ENCODE peak calls at places on chromosomes 1 and 21, in six cellular contexts. F is prostate gland, O is AG09309, J is HFF-Myc, S is fibroblast of lung, U is PC-9. P is an unnamed sample.

GRCh38 chr1:3016641-3017439 is 4.4 kb upstream of the ACTRT2 start:
- DNase-seq in F (no peak), O (no peak), J (no peak), S (no peak), U (no peak), P (no peak)

GRCh38 chr21:32412162-32412997 is at the start of gene EVA1C:
- DNase-seq in F (peak), O (no peak), J (no peak), S (peak), U (peak), P (peak)

GRCh38 chr1:36919491-36920145 is 114.7 kb downstream of the GRIK3 start:
- DNase-seq in F (no peak), O (no peak), J (no peak), S (no peak), U (no peak), P (no peak)

GRCh38 chr1:201335901-201336300 is 41.6 kb downstream of the TNNT2 start:
- DNase-seq in F (no peak), O (no peak), J (no peak), S (no peak), U (no peak), P (no peak)

GRCh38 chr1:11692899-11693590 is 1.5 kb downstream of the DRAXIN start:
- DNase-seq in F (no peak), O (peak), J (peak), S (peak), U (peak), P (peak)

GRCh38 chr1:43363283-43363934 is 4.4 kb downstream of the ELOVL1 start:
- DNase-seq in F (no peak), O (no peak), J (no peak), S (no peak), U (no peak), P (no peak)

GRCh38 chr1:201371841-201372240 is 5.6 kb downstream of the TNNT2 start:
- DNase-seq in F (no peak), O (no peak), J (no peak), S (no peak), U (no peak), P (no peak)

GRCh38 chr21:42063578-42064521 is 7.3 kb upstream of the UMODL1 start:
- DNase-seq in F (peak), O (no peak), J (no peak), S (peak), U (peak), P (no peak)

GRCh38 chr21:26795866-26796329 is 49.3 kb downstream of the ADAMTS1 start:
- DNase-seq in F (peak), O (peak), J (peak), S (peak), U (no peak), P (peak)

GRCh38 chr1:74427676-74428075 is 84.7 kb downstream of the LRRC53 start:
- DNase-seq in F (no peak), O (peak), J (no peak), S (peak), U (no peak), P (no peak)

GRCh38 chr1:30745156-30745833 is 12.3 kb downstream of the LAPTM5 start:
- DNase-seq in F (no peak), O (no peak), J (no peak), S (no peak), U (no peak), P (no peak)

GRCh38 chr1:22751124-22751531 is 40.5 kb downstream of the EPHB2 start:
- DNase-seq in F (peak), O (no peak), J (no peak), S (no peak), U (peak), P (no peak)

DNA sequence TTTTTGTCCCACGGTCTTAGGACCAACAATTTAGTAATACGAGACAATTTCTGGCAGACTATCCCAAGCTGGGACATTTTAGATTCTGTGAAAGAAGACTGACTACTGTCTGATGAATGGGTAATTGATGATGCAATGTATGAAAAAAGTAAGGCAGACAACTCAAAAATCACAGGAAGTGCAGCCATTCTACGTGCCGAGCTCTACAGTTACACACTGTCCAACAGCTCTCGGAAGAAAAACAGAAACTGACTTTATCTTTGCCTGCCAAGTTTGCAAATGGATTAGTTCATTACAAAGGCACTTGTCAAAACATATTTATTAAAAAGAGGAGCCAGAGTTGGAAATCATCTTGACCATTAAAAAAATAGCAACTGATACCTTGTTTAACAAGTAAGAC is 31.3 kb downstream of the ZBTB8B start:
- DNase-seq in F (peak), O (no peak), J (no peak), S (peak), U (no peak), P (peak)
- H3K4me3 ChIP-seq in F (no peak), O (no peak), J (no peak), S (peak), U (no peak), P (no peak)

GRCh38 chr1:39295901-39296300 is 91.4 kb downstream of the MACF1 start:
- DNase-seq in F (no peak), O (no peak), J (no peak), S (peak), U (no peak), P (no peak)
- H3K4me3 ChIP-seq in F (no peak), O (no peak), J (no peak), S (no peak), U (no peak), P (no peak)

DNA sequence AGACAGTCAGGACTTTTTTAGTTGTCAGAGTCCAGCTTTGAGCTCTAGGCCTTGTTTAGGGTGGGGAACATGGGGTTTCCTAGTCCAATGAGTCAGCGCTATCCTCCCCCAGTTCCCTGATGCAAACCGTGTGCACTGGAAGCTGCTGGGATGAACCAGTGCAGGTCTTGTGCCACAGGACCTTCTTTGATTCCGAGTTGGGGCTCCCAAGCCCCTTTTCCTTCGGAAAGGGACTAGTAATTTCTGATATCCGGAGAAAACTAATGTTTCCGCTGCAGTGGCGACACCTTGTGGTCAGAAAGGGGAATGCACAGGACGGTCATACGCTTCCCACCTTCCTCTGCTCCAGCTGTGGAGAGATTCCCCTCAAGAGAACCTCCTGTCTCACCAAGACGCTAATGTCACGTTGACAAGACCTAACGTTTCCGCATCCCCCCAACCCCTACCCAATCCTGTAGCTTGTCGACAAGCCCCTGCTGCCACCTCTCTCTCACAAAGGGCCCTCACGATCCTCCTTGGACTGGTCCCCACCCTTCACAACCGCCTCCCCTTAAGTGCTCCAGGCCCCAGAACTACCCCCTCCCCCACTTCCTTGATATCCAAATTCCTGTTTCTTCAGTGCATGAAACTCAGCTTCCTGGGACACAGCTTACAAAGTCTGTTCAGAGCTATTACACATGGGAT is 31.0 kb downstream of the GPA33 start:
- DNase-seq in F (peak), O (no peak), J (peak), S (peak), U (peak), P (peak)
- H3K4me3 ChIP-seq in F (no peak), O (no peak), J (no peak), S (no peak), U (no peak), P (no peak)

GRCh38 chr1:98044071-98044697 is 123.3 kb upstream of the DPYD start:
- DNase-seq in F (no peak), O (no peak), J (no peak), S (no peak), U (no peak), P (no peak)
- H3K4me3 ChIP-seq in F (no peak), O (peak), J (no peak), S (peak), U (no peak), P (peak)

GRCh38 chr1:235866913-235867850 is 476 bp upstream of the LYST start:
- DNase-seq in F (peak), O (peak), J (peak), S (peak), U (peak), P (peak)

GRCh38 chr1:235866207-235866912 is at the start of gene LYST:
- DNase-seq in F (peak), O (no peak), J (no peak), S (peak), U (peak), P (peak)

GRCh38 chr1:235865565-235866206 is 1.0 kb downstream of the LYST start:
- DNase-seq in F (no peak), O (no peak), J (no peak), S (no peak), U (no peak), P (no peak)

GRCh38 chr1:235864469-235864868 is 2.2 kb downstream of the LYST start:
- DNase-seq in F (no peak), O (no peak), J (no peak), S (no peak), U (no peak), P (no peak)

DNA sequence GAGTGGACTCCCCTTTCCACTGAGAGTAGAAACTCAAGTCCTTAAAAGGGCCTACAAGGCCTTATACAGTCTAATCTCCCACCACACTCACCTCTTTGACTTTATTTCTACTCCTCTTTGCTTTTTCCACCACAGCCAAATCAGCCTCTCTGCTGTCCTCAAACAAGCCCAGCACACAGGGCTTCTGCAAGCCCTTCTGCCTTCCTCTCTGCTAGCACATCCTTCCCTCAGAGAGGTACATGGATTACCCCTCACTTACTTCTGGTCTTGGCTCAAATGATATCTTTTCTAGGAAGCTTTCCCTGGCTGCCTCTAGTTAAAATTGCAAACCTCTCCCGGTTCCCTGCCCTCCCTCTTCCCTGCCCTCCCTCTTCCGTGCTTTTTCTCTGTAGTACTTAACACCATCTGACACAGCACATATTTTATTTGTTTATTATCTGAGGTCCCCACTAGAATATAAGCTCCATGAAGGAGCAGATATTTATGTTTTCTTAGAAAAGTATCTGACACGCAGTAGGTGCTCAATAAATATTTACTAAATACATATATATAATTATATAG is 1.7 kb downstream of the LYST start:
- DNase-seq in F (no peak), O (no peak), J (no peak), S (no peak), U (no peak), P (peak)
- H3K4me3 ChIP-seq in F (no peak), O (no peak), J (peak), S (peak), U (no peak), P (peak)

GRCh38 chr1:168362991-168363390 is 82.3 kb downstream of the TBX19 start:
- DNase-seq in F (no peak), O (no peak), J (no peak), S (no peak), U (no peak), P (no peak)
- H3K4me3 ChIP-seq in F (no peak), O (no peak), J (no peak), S (no peak), U (no peak), P (no peak)

GRCh38 chr1:172219966-172220365 is 200.5 kb upstream of the C1orf105 start:
- DNase-seq in F (no peak), O (no peak), J (no peak), S (no peak), U (no peak), P (no peak)

GRCh38 chr1:172220376-172220775 is 200.1 kb upstream of the C1orf105 start:
- DNase-seq in F (no peak), O (no peak), J (no peak), S (no peak), U (no peak), P (no peak)
- H3K4me3 ChIP-seq in F (no peak), O (no peak), J (no peak), S (no peak), U (no peak), P (no peak)

DNA sequence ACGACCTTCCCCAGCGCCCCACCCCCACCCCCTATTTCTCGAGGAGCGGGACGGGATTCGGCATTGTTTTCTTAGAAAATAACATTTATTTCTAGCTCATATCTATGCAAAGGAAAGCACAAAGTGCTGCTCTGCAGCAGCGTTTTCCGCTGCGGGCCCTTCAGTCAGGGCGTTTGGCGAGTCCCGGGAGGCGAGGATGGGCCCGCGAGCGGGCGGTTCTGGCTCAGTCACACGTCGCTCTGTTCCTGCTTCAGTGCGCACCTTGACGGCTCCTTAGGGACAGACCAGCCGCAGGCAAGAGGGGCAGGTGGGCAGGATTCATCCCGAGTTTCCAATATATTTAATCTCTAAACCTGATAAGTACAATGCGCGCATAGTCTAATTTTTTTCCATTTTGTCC is 5.8 kb downstream of the DMRTA2 start:
- DNase-seq in F (no peak), O (no peak), J (no peak), S (no peak), U (no peak), P (no peak)
- H3K4me3 ChIP-seq in F (no peak), O (no peak), J (no peak), S (no peak), U (no peak), P (no peak)

DNA sequence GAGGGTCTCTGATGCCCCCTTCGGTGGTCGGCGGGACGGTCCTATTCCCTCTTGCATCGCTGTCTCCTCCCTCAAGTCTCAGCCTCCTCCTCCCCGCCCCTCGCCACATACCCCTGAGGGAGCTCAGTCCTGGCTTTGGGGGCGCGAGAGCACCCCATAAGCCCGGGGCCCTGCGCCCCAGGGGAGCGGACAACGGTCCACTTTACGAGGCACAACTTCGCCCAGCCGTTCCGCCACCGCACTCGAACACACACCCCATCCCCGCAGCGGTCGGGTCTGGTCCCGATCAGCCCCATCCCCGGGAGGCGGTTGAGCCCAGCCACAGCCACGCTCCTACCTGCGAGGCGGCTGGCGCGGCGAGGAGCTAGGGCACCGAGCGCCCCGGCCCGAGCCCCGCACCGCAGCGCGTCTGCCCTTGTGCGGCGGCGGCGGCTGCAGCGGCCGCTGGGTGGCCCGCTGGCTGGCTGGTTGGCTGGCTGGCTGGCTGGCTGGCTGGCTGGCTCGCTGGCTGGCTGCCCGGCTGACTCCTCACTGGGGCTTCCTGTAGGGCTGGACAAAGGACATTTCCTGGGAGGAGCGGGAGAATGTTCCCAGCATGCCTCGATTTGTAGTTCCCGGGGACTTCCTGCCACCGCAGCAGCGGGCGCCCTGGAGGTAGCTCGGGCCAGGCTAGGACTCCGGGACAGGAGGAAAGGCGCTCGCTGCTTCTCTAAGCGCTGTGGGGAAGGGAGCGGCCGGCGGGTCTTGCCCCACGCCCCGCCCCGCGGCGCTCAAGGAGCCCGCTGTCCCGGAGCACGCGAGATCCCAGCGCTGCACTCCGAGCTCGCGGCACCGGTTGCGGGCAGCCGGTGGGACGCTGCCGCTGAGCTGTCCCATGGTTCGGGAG is at the start of gene ZNF697:
- DNase-seq in F (peak), O (peak), J (peak), S (peak), U (peak), P (peak)
- H3K4me3 ChIP-seq in F (peak), O (peak), J (peak), S (peak), U (peak), P (peak)

GRCh38 chr1:26540346-26540745 is 10.8 kb downstream of the RPS6KA1 start:
- DNase-seq in F (no peak), O (no peak), J (no peak), S (no peak), U (no peak), P (no peak)

GRCh38 chr1:26542781-26543443 is 13.4 kb downstream of the RPS6KA1 start:
- DNase-seq in F (no peak), O (no peak), J (no peak), S (no peak), U (no peak), P (no peak)

GRCh38 chr1:26543444-26543835 is 13.9 kb downstream of the RPS6KA1 start:
- DNase-seq in F (no peak), O (no peak), J (no peak), S (no peak), U (no peak), P (no peak)

GRCh38 chr1:26541431-26541815 is 11.9 kb downstream of the RPS6KA1 start:
- DNase-seq in F (no peak), O (no peak), J (no peak), S (no peak), U (no peak), P (no peak)

DNA sequence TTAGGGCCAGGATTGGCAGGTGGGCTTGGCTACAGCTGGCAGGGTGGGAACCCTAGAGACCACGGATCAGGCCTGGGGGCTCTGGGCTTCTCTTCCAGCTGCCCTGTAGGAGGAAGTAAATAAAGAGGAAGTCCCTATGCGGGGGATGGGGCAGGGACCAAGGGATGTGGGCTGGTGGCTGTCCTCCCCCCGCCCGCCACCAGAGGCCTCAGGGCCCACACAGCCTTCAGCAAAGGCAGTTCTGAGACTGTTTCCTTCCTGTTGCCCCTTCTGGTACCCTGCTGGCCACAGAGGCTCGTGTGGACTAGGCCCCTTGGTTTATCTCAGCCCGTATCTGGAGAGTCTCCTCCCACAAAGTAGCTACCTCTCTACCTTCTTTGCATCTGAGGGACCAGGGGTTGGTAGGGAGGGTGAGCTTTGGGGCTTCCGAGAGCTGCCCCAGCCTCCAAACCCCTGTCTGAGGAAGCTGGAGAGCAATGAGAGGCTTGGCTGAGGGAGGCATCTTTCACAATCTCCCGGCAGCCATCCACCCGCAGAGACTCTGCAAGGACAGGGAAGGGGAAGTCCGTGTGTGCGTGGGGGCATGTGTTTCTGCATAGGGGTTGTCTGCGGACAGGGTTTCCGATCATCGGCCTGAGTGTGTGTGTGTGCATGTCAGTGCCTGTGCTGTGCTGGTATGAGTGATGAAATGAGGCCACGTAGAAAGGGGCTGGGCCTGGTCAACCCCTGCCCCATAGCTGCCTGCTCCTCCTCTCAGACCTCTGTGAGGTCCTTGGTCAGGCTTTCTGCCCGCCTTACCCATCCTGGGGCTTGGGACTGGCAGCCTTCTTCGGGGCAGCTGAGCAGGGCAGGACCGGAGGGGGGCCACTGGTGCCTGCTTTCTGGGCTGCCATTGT is 12.5 kb downstream of the RPS6KA1 start:
- DNase-seq in F (peak), O (peak), J (no peak), S (no peak), U (peak), P (peak)
- H3K4me3 ChIP-seq in F (no peak), O (no peak), J (no peak), S (no peak), U (no peak), P (no peak)